ENCODE peak calls at places on chromosome 20, in eight cellular contexts. E is Panc1, R is GM23338, I is HCT116, O is GM12878, U is HepG2, K is upper lobe of left lung, H is K562. M is an unnamed sample. For H3K36me3, the result is how much of the 10 kb centered on the place peaks cover.

GRCh38 chr20:19976595-19977372 is 40.4 kb upstream of the NAA20 start:
- ATAC-seq in E (peak), R (peak), I (peak), O (peak), U (peak), K (peak), H (no peak), M (peak)

GRCh38 chr20:25563362-25563761 is 22.0 kb downstream of the NINL start:
- ATAC-seq in E (no peak), R (no peak), I (no peak), O (no peak), U (no peak), K (no peak), H (no peak), M (no peak)

GRCh38 chr20:19423892-19424620 is 211.6 kb downstream of the SLC24A3 start:
- ATAC-seq in E (no peak), R (no peak), I (no peak), O (no peak), U (no peak), K (no peak), H (no peak), M (no peak)

GRCh38 chr20:57902478-57902877 is 192.7 kb upstream of the PMEPA1 start:
- ATAC-seq in E (no peak), R (no peak), I (peak), O (peak), U (no peak), K (no peak), H (no peak), M (no peak)

GRCh38 chr20:34894723-34895122 is 18.3 kb downstream of the ACSS2 start:
- ATAC-seq in E (no peak), R (no peak), I (no peak), O (no peak), U (no peak), K (no peak), H (no peak), M (no peak)

GRCh38 chr20:23156170-23156841 is 70.2 kb upstream of the CD93 start:
- ATAC-seq in E (peak), R (no peak), I (peak), O (no peak), U (no peak), K (peak), H (peak), M (peak)

GRCh38 chr20:19098806-19099578 is 113.5 kb upstream of the SLC24A3 start:
- ATAC-seq in E (no peak), R (no peak), I (no peak), O (no peak), U (no peak), K (no peak), H (no peak), M (no peak)

GRCh38 chr20:41532935-41533334 is 85.2 kb downstream of the CHD6 start:
- ATAC-seq in E (no peak), R (no peak), I (no peak), O (no peak), U (peak), K (no peak), H (no peak), M (no peak)

GRCh38 chr20:13302647-13303425 is 81.8 kb downstream of the ISM1 start:
- ATAC-seq in E (peak), R (peak), I (peak), O (peak), U (peak), K (no peak), H (peak), M (no peak)

GRCh38 chr20:16701296-16701695 is 28.5 kb upstream of the SNRPB2 start:
- ATAC-seq in E (no peak), R (peak), I (peak), O (peak), U (peak), K (no peak), H (no peak), M (no peak)

GRCh38 chr20:32158943-32159660 is 48.4 kb downstream of the PLAGL2 start:
- ATAC-seq in E (no peak), R (no peak), I (no peak), O (no peak), U (no peak), K (no peak), H (no peak), M (no peak)

GRCh38 chr20:47500554-47500953 is 1.1 kb upstream of the NCOA3 start:
- ATAC-seq in E (no peak), R (no peak), I (no peak), O (peak), U (peak), K (no peak), H (peak), M (no peak)

GRCh38 chr20:18971574-18971973 is 158.0 kb downstream of the SCP2D1 start:
- ATAC-seq in E (no peak), R (no peak), I (no peak), O (no peak), U (no peak), K (no peak), H (no peak), M (no peak)

GRCh38 chr20:6051505-6051904 is 2.4 kb downstream of the LRRN4 start:
- ATAC-seq in E (no peak), R (no peak), I (no peak), O (no peak), U (no peak), K (no peak), H (no peak), M (no peak)

GRCh38 chr20:39943336-39943735 is 745.7 kb downstream of the MAFB start:
- ATAC-seq in E (no peak), R (no peak), I (no peak), O (no peak), U (no peak), K (no peak), H (no peak), M (no peak)

GRCh38 chr20:57605878-57606277 is 14.3 kb downstream of the ZBP1 start:
- ATAC-seq in E (no peak), R (no peak), I (no peak), O (peak), U (no peak), K (no peak), H (no peak), M (no peak)

GRCh38 chr20:37980383-37980782 is 52.9 kb downstream of the TTI1 start:
- ATAC-seq in E (no peak), R (no peak), I (no peak), O (no peak), U (no peak), K (no peak), H (no peak), M (no peak)

GRCh38 chr20:32353848-32354496 is 4.2 kb upstream of the ASXL1 start:
- ATAC-seq in E (no peak), R (no peak), I (no peak), O (no peak), U (no peak), K (no peak), H (no peak), M (no peak)

GRCh38 chr20:35629432-35630145 is 14.0 kb downstream of the SPAG4 start:
- ATAC-seq in E (no peak), R (no peak), I (no peak), O (no peak), U (no peak), K (no peak), H (no peak), M (no peak)

GRCh38 chr20:35135867-35136586 is 11.1 kb downstream of the EDEM2 start:
- ATAC-seq in E (no peak), R (no peak), I (no peak), O (no peak), U (no peak), K (no peak), H (no peak), M (peak)

GRCh38 chr20:38774167-38774566 is 25.9 kb downstream of the ACTR5 start:
- ATAC-seq in E (no peak), R (no peak), I (no peak), O (no peak), U (no peak), K (no peak), H (no peak), M (no peak)

GRCh38 chr20:23270427-23270911 is 80.1 kb upstream of the NXT1 start:
- ATAC-seq in E (no peak), R (no peak), I (no peak), O (no peak), U (peak), K (peak), H (no peak), M (peak)

GRCh38 chr20:19975436-19975799 is 41.7 kb upstream of the NAA20 start:
- ATAC-seq in E (peak), R (no peak), I (no peak), O (no peak), U (no peak), K (peak), H (no peak), M (no peak)

GRCh38 chr20:6714202-6714800 is 53.2 kb upstream of the BMP2 start:
- ATAC-seq in E (no peak), R (no peak), I (no peak), O (no peak), U (no peak), K (no peak), H (no peak), M (no peak)

GRCh38 chr20:63596423-63596822 is 22.4 kb upstream of the HELZ2 start:
- ATAC-seq in E (no peak), R (no peak), I (no peak), O (no peak), U (no peak), K (no peak), H (no peak), M (no peak)
- H3K36me3 ChIP-seq in E (under half), R (under half), I (under half), O (under half), U (under half), K (half or more), H (half or more), M (half or more)

GRCh38 chr20:1841554-1842140 is 53.6 kb upstream of the SIRPA start:
- ATAC-seq in E (peak), R (no peak), I (no peak), O (no peak), U (no peak), K (no peak), H (no peak), M (peak)
- TF ChIP-seq POLR2AphosphoS5 in E (no peak), R (no peak), I (no peak), O (no peak), U (no peak), K (no peak), H (no peak), M (no peak)

GRCh38 chr20:4266183-4266582 is 250.8 kb upstream of the RNF24 start:
- ATAC-seq in E (no peak), R (no peak), I (no peak), O (no peak), U (no peak), K (no peak), H (no peak), M (no peak)
- H3K36me3 ChIP-seq in E (under half), R (under half), I (under half), O (under half), U (under half), K (under half), H (under half), M (under half)

GRCh38 chr20:63574156-63574828 is at the start of gene HELZ2:
- ATAC-seq in E (peak), R (peak), I (peak), O (peak), U (peak), K (peak), H (peak), M (peak)
- TF ChIP-seq POLR2AphosphoS5 in E (peak), R (peak), I (peak), O (no peak), U (peak), K (peak), H (peak), M (peak)

DNA sequence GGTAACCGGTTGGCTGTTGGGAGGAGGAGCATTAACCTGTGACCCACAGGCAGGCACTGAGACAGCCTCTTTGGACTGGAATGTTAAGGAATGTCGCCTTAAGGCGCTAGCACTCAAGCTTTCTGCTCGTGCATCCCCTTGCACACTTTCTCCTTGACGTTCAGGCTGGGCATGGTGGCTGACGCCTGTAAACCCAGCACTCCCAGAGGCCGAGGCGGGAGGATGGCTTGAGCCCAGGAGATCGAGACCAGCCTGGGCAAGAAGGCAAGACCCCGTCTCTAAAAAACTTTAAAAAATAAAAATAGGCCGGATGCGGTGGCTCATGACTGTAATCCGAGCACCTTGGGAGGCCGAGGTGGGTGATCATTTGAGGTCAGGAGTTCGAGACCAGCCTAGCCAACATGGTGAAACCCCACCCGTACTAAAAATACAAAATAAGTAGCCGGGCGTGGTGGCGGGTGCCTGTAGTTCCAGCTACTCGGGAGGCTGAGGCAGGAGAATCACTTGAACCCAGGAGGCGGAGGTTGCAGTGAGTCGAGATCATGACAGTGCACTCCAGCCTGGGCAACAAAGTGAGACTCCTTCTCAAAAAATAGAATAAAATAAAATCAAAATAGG is 1.9 kb upstream of the GID8 start:
- ATAC-seq in E (no peak), R (no peak), I (no peak), O (no peak), U (no peak), K (no peak), H (no peak), M (no peak)
- H3K36me3 ChIP-seq in E (under half), R (under half), I (under half), O (under half), U (under half), K (under half), H (half or more), M (under half)

DNA sequence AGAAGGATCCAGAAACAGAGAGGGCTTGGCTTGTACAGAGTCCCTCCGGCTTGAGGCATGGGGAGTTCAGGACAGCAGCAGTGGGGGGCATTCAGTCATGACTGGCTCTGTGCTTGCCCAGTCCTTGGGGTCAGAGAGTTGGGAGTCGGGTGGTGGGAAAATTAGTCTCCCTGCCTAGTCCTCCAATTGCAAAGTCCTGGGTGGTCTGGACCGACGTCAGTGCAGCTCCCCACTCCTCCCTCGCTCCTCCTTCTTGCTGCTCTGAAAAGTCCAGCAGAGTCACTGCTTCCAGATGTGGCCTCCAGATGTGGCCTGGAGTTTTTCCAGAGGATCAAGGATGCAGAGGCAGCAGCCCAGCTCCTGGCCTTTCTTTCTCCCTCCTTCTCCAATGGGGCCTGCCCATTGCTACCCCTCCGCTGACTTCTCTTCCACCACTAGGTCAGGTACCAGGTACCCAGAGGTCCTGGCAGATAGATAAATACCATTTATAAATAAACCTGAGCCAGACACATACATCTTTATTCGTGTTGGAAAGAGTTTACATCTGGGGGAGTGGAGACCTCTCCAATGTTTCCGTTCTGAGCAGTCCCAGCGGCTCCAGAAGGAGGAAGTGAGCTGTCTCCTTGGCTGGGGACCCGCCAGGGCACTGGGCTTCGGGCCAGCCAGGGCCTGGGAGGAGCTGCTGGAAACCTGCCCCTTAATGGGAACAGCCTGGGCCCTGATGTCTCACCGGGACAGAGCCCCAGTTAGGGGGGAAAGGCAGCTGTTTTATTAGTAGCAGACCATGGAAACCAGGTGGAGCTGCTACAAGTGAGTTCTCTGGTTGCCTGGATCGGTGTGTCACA is 49.0 kb upstream of the RNF24 start:
- ATAC-seq in E (peak), R (peak), I (peak), O (no peak), U (peak), K (peak), H (peak), M (peak)
- TF ChIP-seq POLR2AphosphoS5 in E (no peak), R (no peak), I (peak), O (no peak), U (no peak), K (peak), H (peak), M (peak)

DNA sequence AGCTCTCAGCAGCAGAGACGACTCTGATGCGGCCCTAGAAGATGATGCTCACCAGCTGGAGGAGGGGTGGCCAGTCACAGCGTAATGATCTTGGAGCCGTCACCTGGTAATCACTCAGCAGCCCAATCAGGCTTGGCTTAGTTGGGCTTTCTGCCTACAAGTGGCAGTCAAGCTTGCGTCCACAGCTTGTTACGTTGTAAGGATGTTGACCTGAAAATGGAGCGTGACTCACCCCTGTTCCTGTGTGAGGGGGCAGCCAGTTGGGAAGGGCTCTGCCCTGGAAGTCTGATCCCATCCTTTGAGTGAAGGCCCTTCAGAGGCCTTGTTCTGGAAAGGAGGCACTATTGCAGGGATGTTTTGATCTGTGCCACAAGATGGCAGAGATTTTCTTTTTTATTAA is 49.8 kb downstream of the SPATA2 start:
- ATAC-seq in E (peak), R (no peak), I (no peak), O (no peak), U (no peak), K (no peak), H (no peak), M (no peak)
- H3K36me3 ChIP-seq in E (under half), R (under half), I (under half), O (under half), U (under half), K (under half), H (under half), M (under half)

GRCh38 chr20:44597516-44597915 is 15.1 kb downstream of the PKIG start:
- ATAC-seq in E (no peak), R (no peak), I (no peak), O (no peak), U (no peak), K (no peak), H (no peak), M (no peak)

GRCh38 chr20:44599715-44600114 is 17.3 kb downstream of the PKIG start:
- ATAC-seq in E (no peak), R (no peak), I (no peak), O (no peak), U (no peak), K (no peak), H (no peak), M (no peak)

GRCh38 chr20:44600301-44600700 is 17.9 kb downstream of the PKIG start:
- ATAC-seq in E (no peak), R (no peak), I (no peak), O (no peak), U (no peak), K (no peak), H (no peak), M (no peak)

GRCh38 chr20:44597930-44598329 is 15.6 kb downstream of the PKIG start:
- ATAC-seq in E (no peak), R (peak), I (no peak), O (peak), U (no peak), K (no peak), H (no peak), M (no peak)

DNA sequence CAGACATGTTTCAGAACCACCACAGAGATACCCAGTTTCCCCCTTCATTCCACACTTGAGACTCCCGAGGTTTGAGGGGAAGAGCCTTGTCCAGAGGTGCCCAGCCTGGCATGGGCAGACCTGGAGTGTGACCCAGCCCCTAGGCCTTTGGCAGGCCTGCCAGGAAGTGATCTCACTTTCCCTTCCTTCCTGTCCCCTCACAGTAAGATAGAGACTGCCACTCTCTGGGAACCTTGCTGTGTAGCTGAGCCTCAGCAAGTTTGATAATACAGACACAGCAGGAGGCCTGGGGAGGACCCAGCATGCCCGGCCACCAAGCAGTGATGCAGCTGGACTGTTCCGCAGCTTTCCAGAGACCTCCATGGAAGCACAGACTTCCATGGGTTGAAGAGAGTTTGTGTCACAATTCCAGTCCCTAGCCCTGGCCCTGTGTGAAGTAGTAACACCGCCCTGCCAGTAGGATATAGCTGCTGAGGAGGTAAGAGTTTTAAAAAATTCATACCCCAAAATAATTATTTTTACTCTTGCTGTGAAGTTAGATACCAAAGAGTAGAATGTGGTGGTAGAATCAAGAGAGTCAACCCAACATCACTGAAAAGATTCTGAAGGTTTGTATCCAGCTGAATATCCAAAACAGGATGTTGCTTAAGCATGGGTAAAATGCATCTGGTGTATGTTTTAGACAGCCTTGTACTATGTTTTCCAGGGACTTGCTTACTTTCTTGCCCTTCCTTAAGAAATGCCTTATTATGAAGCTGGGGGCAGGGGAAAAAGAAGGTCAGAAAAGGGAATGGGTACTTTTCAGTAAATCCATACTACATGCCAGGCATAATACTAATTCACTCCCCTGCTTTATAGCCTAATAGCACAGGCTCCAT is 16.3 kb downstream of the PKIG start:
- ATAC-seq in E (no peak), R (peak), I (no peak), O (peak), U (peak), K (no peak), H (peak), M (peak)
- TF ChIP-seq POLR2AphosphoS5 in E (no peak), R (no peak), I (no peak), O (no peak), U (no peak), K (peak), H (no peak), M (peak)

GRCh38 chr20:48956052-48956451 is 34.5 kb downstream of the ARFGEF2 start:
- ATAC-seq in E (no peak), R (no peak), I (no peak), O (no peak), U (peak), K (no peak), H (no peak), M (no peak)
- H3K36me3 ChIP-seq in E (under half), R (under half), I (under half), O (under half), U (half or more), K (half or more), H (half or more), M (half or more)

GRCh38 chr20:4949833-4950178 is 51.5 kb downstream of the SLC23A2 start:
- ATAC-seq in E (peak), R (peak), I (no peak), O (peak), U (peak), K (peak), H (peak), M (peak)
- TF ChIP-seq POLR2AphosphoS5 in E (no peak), R (no peak), I (no peak), O (no peak), U (no peak), K (no peak), H (no peak), M (no peak)